ENCODE peak calls at places on chromosome 2, in five cellular contexts. G, A, O, U and R are unnamed samples.

GRCh38 chr2:71592181-71592711 is 138.9 kb downstream of the DYSF start:
- DNase-seq in G (no peak), A (no peak), O (no peak), U (no peak), R (no peak)

GRCh38 chr2:96112501-96113366 is 3.6 kb downstream of the ADRA2B start:
- DNase-seq in G (no peak), A (no peak), O (no peak), U (no peak), R (no peak)

GRCh38 chr2:190123956-190124355 is 61.4 kb upstream of the MSTN start:
- DNase-seq in G (no peak), A (peak), O (peak), U (no peak), R (peak)

GRCh38 chr2:159064446-159065301 is 96.2 kb downstream of the TANC1 start:
- DNase-seq in G (no peak), A (peak), O (no peak), U (no peak), R (peak)

GRCh38 chr2:64591188-64591587 is 62.5 kb downstream of the SERTAD2 start:
- DNase-seq in G (no peak), A (no peak), O (no peak), U (no peak), R (no peak)

GRCh38 chr2:222927600-222927999 is 66.8 kb downstream of the ACSL3 start:
- DNase-seq in G (no peak), A (no peak), O (no peak), U (no peak), R (no peak)

GRCh38 chr2:31341351-31341750 is 73.2 kb downstream of the XDH start:
- DNase-seq in G (no peak), A (peak), O (no peak), U (no peak), R (no peak)

GRCh38 chr2:71882236-71882946 is 265.3 kb downstream of the CYP26B1 start:
- DNase-seq in G (no peak), A (no peak), O (no peak), U (no peak), R (no peak)

GRCh38 chr2:158723921-158724802 is 71.0 kb upstream of the DAPL1 start:
- DNase-seq in G (no peak), A (no peak), O (no peak), U (no peak), R (peak)

GRCh38 chr2:232273903-232274598 is 104.5 kb upstream of the ALPP start:
- DNase-seq in G (no peak), A (no peak), O (no peak), U (no peak), R (no peak)

GRCh38 chr2:120109186-120110061 is 96.5 kb downstream of the EPB41L5 start:
- DNase-seq in G (peak), A (peak), O (no peak), U (peak), R (peak)

GRCh38 chr2:226652388-226652787 is 147.2 kb downstream of the IRS1 start:
- DNase-seq in G (no peak), A (peak), O (peak), U (no peak), R (peak)

GRCh38 chr2:193743089-193743488 is 1548.4 kb upstream of the TMEFF2 start:
- DNase-seq in G (no peak), A (no peak), O (no peak), U (no peak), R (no peak)

GRCh38 chr2:218858671-218859555 is 692 bp upstream of the WNT6 start:
- DNase-seq in G (no peak), A (no peak), O (no peak), U (no peak), R (no peak)

GRCh38 chr2:61177727-61178549 is 15.9 kb downstream of the C2orf74 start:
- DNase-seq in G (peak), A (peak), O (no peak), U (peak), R (peak)

GRCh38 chr2:189179607-189179979 is at the start of gene COL5A2:
- DNase-seq in G (no peak), A (peak), O (peak), U (no peak), R (no peak)

GRCh38 chr2:26072925-26073768 is 39.3 kb downstream of the RAB10 start:
- DNase-seq in G (no peak), A (no peak), O (no peak), U (no peak), R (no peak)

GRCh38 chr2:172712251-172712650 is 23.4 kb upstream of the RAPGEF4 start:
- DNase-seq in G (no peak), A (no peak), O (no peak), U (no peak), R (no peak)

GRCh38 chr2:198375073-198375430 is 570.7 kb downstream of the PLCL1 start:
- DNase-seq in G (no peak), A (no peak), O (no peak), U (no peak), R (no peak)

GRCh38 chr2:70069049-70069448 is 18.2 kb upstream of the PCBP1 start:
- DNase-seq in G (peak), A (peak), O (no peak), U (no peak), R (no peak)

GRCh38 chr2:231800493-231801091 is 14.3 kb downstream of the COPS7B start:
- DNase-seq in G (no peak), A (peak), O (no peak), U (peak), R (peak)

GRCh38 chr2:179606141-179606540 is 255.3 kb downstream of the ZNF385B start:
- DNase-seq in G (no peak), A (no peak), O (no peak), U (no peak), R (no peak)

GRCh38 chr2:1676091-1676912 is 68.0 kb downstream of the PXDN start:
- DNase-seq in G (no peak), A (no peak), O (no peak), U (no peak), R (no peak)

GRCh38 chr2:48398285-48399135 is 131.4 kb upstream of the STON1 start:
- DNase-seq in G (no peak), A (no peak), O (no peak), U (peak), R (no peak)

GRCh38 chr2:101253013-101253712 is 477 bp downstream of the CNOT11 start:
- DNase-seq in G (peak), A (peak), O (no peak), U (peak), R (peak)

GRCh38 chr2:9820020-9820973 is 23.0 kb upstream of the TAF1B start:
- DNase-seq in G (no peak), A (peak), O (no peak), U (no peak), R (peak)

GRCh38 chr2:16559263-16559662 is 106.4 kb downstream of the CYRIA start:
- DNase-seq in G (no peak), A (no peak), O (no peak), U (no peak), R (no peak)

GRCh38 chr2:23614701-23615100 is 229.7 kb downstream of the KLHL29 start:
- DNase-seq in G (no peak), A (no peak), O (no peak), U (no peak), R (no peak)

GRCh38 chr2:78407960-78408794 is 617.3 kb upstream of the REG3G start:
- DNase-seq in G (no peak), A (no peak), O (no peak), U (no peak), R (no peak)

GRCh38 chr2:139165599-139165998 is 385.4 kb upstream of the NXPH2 start:
- DNase-seq in G (no peak), A (no peak), O (no peak), U (no peak), R (no peak)

GRCh38 chr2:128236491-128237035 is 82.1 kb downstream of the HS6ST1 start:
- DNase-seq in G (no peak), A (peak), O (peak), U (no peak), R (peak)

GRCh38 chr2:206257861-206258260 is 16.6 kb upstream of the ZDBF2 start:
- DNase-seq in G (no peak), A (no peak), O (no peak), U (no peak), R (no peak)

GRCh38 chr2:181465686-181466375 is 8.6 kb downstream of the ITGA4 start:
- DNase-seq in G (no peak), A (peak), O (no peak), U (no peak), R (no peak)

GRCh38 chr2:186129767-186130581 is 356.1 kb upstream of the ZC3H15 start:
- DNase-seq in G (no peak), A (peak), O (peak), U (no peak), R (peak)

GRCh38 chr2:21423854-21424253 is 300.1 kb downstream of the TDRD15 start:
- DNase-seq in G (no peak), A (peak), O (no peak), U (no peak), R (no peak)

GRCh38 chr2:168611896-168612650 is 156.0 kb downstream of the CERS6 start:
- DNase-seq in G (no peak), A (no peak), O (no peak), U (no peak), R (no peak)

GRCh38 chr2:233297076-233297475 is 10.5 kb upstream of the SAG start:
- DNase-seq in G (no peak), A (no peak), O (no peak), U (no peak), R (no peak)

GRCh38 chr2:235200216-235200615 is 248.4 kb downstream of the SH3BP4 start:
- DNase-seq in G (no peak), A (no peak), O (no peak), U (no peak), R (no peak)

GRCh38 chr2:104859310-104860130 is 5.6 kb downstream of the POU3F3 start:
- DNase-seq in G (no peak), A (no peak), O (no peak), U (no peak), R (no peak)
- H3K27ac ChIP-seq in G (no peak), A (no peak), O (no peak), U (no peak), R (no peak)

GRCh38 chr2:174341301-174341994 is 6.7 kb downstream of the SP9 start:
- DNase-seq in G (peak), A (peak), O (peak), U (peak), R (peak)
- H3K4me3 ChIP-seq in G (no peak), A (no peak), O (peak), U (no peak), R (peak)

GRCh38 chr2:113053666-113054435 is 1.2 kb upstream of the IL36B start:
- DNase-seq in G (no peak), A (no peak), O (no peak), U (no peak), R (no peak)
- H3K27ac ChIP-seq in G (no peak), A (no peak), O (no peak), U (no peak), R (no peak)

GRCh38 chr2:73205611-73206010 is 3.2 kb downstream of the NOTO start:
- DNase-seq in G (no peak), A (no peak), O (no peak), U (no peak), R (no peak)

GRCh38 chr2:73197579-73197978 is 4.8 kb upstream of the NOTO start:
- DNase-seq in G (no peak), A (no peak), O (no peak), U (no peak), R (no peak)

GRCh38 chr2:73208258-73208657 is 5.8 kb upstream of the SMYD5 start:
- DNase-seq in G (no peak), A (no peak), O (no peak), U (no peak), R (no peak)

GRCh38 chr2:73202156-73203054 is at the start of gene NOTO:
- DNase-seq in G (no peak), A (no peak), O (no peak), U (no peak), R (no peak)

GRCh38 chr2:73203055-73203681 is 794 bp downstream of the NOTO start:
- DNase-seq in G (no peak), A (no peak), O (no peak), U (peak), R (no peak)
- H3K4me3 ChIP-seq in G (no peak), A (no peak), O (no peak), U (no peak), R (peak)

GRCh38 chr2:220276736-220277444 is 649.5 kb downstream of the SLC4A3 start:
- DNase-seq in G (no peak), A (peak), O (no peak), U (no peak), R (peak)
- H3K27ac ChIP-seq in G (no peak), A (peak), O (peak), U (no peak), R (peak)

GRCh38 chr2:62570861-62571698 is 65.1 kb upstream of the TMEM17 start:
- DNase-seq in G (no peak), A (no peak), O (no peak), U (no peak), R (no peak)
- H3K4me3 ChIP-seq in G (no peak), A (peak), O (peak), U (no peak), R (no peak)